ENCODE peak calls at places on chromosome 22, in nine cellular contexts. M is Right ventricle myocardium inferior; X is Right ventricle myocardium superior; S is body of pancreas; Q is esophagus mucosa; L is left cardiac atrium; R is activated CD8-positive, alpha-beta T cell treated with anti-CD3 and anti-CD28 coated beads for 36 hours; W is left lobe of liver; N is activated T-cell treated with anti-CD3 and anti-CD28 coated beads, Interleukin-2, amount 50 U/mL, for 4 hours. F is an unnamed sample.

GRCh38 chr22:40324468-40325305 is 21.6 kb upstream of the ADSL start:
- ATAC-seq in S (no peak), W (no peak), X (no peak), N (peak), M (no peak), L (no peak), R (peak), Q (no peak), F (no peak)

GRCh38 chr22:38441620-38442287 is 13.2 kb downstream of the KCNJ4 start:
- ATAC-seq in L (no peak), N (no peak), W (no peak), Q (no peak), M (no peak), X (no peak), R (no peak), S (no peak), F (peak)

GRCh38 chr22:41862530-41863266 is 29.8 kb downstream of the SREBF2 start:
- ATAC-seq in M (peak), X (peak), R (peak), Q (no peak), S (no peak), W (no peak), N (peak), L (peak), F (peak)

GRCh38 chr22:41801147-41801819 is 804 bp downstream of the CCDC134 start:
- ATAC-seq in L (no peak), R (no peak), N (no peak), M (no peak), S (no peak), W (peak), Q (peak), X (no peak), F (no peak)

GRCh38 chr22:44538071-44538470 is 40.0 kb upstream of the RTL6 start:
- ATAC-seq in W (no peak), L (peak), N (no peak), R (no peak), X (no peak), S (no peak), Q (peak), M (no peak), F (no peak)

GRCh38 chr22:35649026-35649553 is 844 bp downstream of the APOL6 start:
- ATAC-seq in Q (no peak), N (no peak), M (no peak), R (peak), L (no peak), S (no peak), X (no peak), W (peak), F (no peak)

GRCh38 chr22:48628891-48629559 is 1198.6 kb downstream of the BRD1 start:
- ATAC-seq in M (no peak), W (no peak), R (no peak), L (no peak), S (no peak), Q (no peak), N (no peak), X (no peak), F (no peak)

GRCh38 chr22:43897751-43898261 is 6.0 kb upstream of the PNPLA5 start:
- ATAC-seq in M (no peak), W (peak), Q (peak), N (no peak), L (peak), R (no peak), X (no peak), S (no peak), F (peak)

GRCh38 chr22:44684506-44685383 is 17.3 kb upstream of the PRR5 start:
- ATAC-seq in W (peak), S (peak), L (peak), X (peak), M (peak), R (peak), N (peak), Q (peak), F (peak)

GRCh38 chr22:50016988-50017700 is 4.6 kb upstream of the IL17REL start:
- ATAC-seq in L (no peak), N (peak), Q (peak), R (peak), W (no peak), S (no peak), M (no peak), X (no peak), F (peak)

GRCh38 chr22:19751497-19752245 is 8.9 kb upstream of the TBX1 start:
- ATAC-seq in M (no peak), L (no peak), W (no peak), S (no peak), N (no peak), X (no peak), Q (no peak), R (no peak), F (no peak)

GRCh38 chr22:45262195-45262930 is 21.7 kb upstream of the KIAA0930 start:
- ATAC-seq in S (no peak), Q (no peak), L (no peak), N (no peak), R (no peak), W (no peak), X (peak), M (no peak), F (no peak)

GRCh38 chr22:39332441-39333064 is 13.1 kb upstream of the RPL3 start:
- ATAC-seq in Q (no peak), W (peak), L (no peak), M (no peak), X (peak), S (peak), N (peak), R (peak), F (no peak)

GRCh38 chr22:28075260-28075981 is 156.4 kb upstream of the PITPNB start:
- ATAC-seq in Q (peak), N (no peak), X (peak), M (peak), S (peak), L (peak), R (no peak), W (peak), F (no peak)

GRCh38 chr22:31651667-31652066 is 10.3 kb downstream of the PISD start:
- ATAC-seq in R (no peak), X (no peak), M (no peak), S (no peak), Q (no peak), L (no peak), N (peak), W (no peak), F (peak)

GRCh38 chr22:47102648-47103047 is 340.2 kb downstream of the TBC1D22A start:
- ATAC-seq in M (no peak), Q (no peak), R (no peak), N (no peak), W (no peak), X (no peak), L (no peak), S (peak), F (no peak)

GRCh38 chr22:40463017-40463631 is 92.7 kb downstream of the SGSM3 start:
- ATAC-seq in L (peak), N (peak), R (peak), Q (no peak), X (no peak), M (peak), S (no peak), W (peak), F (peak)

GRCh38 chr22:29801153-29801552 is 34.0 kb downstream of the UQCR10 start:
- ATAC-seq in L (peak), S (no peak), N (no peak), X (no peak), Q (no peak), M (no peak), R (no peak), W (no peak), F (no peak)

GRCh38 chr22:50641696-50642607 is 14.0 kb upstream of the ARSA start:
- ATAC-seq in X (peak), N (no peak), M (peak), W (peak), S (peak), R (peak), L (peak), Q (peak), F (no peak)

GRCh38 chr22:29838599-29838956 is 504 bp upstream of the ASCC2 start:
- ATAC-seq in R (peak), Q (peak), N (peak), L (peak), M (no peak), S (peak), X (no peak), W (no peak), F (peak)

GRCh38 chr22:19085233-19086043 is 36.8 kb downstream of the DGCR2 start:
- ATAC-seq in L (peak), M (peak), Q (peak), S (peak), R (no peak), W (peak), X (peak), N (no peak), F (peak)

GRCh38 chr22:41551882-41552582 is 7.8 kb upstream of the POLR3H start:
- ATAC-seq in R (no peak), X (no peak), S (no peak), M (no peak), Q (no peak), N (no peak), W (no peak), L (no peak), F (no peak)

F was measured in stimulated activated memory B cell treated with anti-CD40 and anti-IgM and Interleukin-4, amounts not matched to agents 10 μg/mL and 1 μg/mL and 100 μg/mL, for 72 hours.